ENCODE peak calls at places on chromosomes 16 and 17, in six cellular contexts. I is left colon; Q is naive thymus-derived CD8-positive, alpha-beta T cell; H is GM23338; V is dorsolateral prefrontal cortex; N is activated CD4-positive, alpha-beta T cell treated with anti-CD3 and anti-CD28 coated beads, Interleukin-2, amount 50 U/mL, for 48 hours. J is an unnamed sample.

GRCh38 chr16:55487048-55487803 is 8.2 kb downstream of the MMP2 start:
- DNase-seq in I (no peak), Q (no peak), H (no peak), V (no peak), N (no peak), J (no peak)

GRCh38 chr17:80802626-80803450 is 188.8 kb upstream of the CHMP6 start:
- DNase-seq in I (no peak), Q (no peak), H (no peak), V (no peak), N (no peak), J (no peak)

GRCh38 chr17:77444653-77445029 is 303.9 kb downstream of the SEC14L1 start:
- DNase-seq in I (no peak), Q (no peak), H (no peak), V (no peak), N (no peak), J (no peak)

GRCh38 chr16:84475643-84476240 is 28.7 kb downstream of the MEAK7 start:
- DNase-seq in I (no peak), Q (no peak), H (no peak), V (no peak), N (no peak), J (no peak)

GRCh38 chr16:88088161-88088581 is 136.9 kb downstream of the BANP start:
- DNase-seq in I (no peak), Q (no peak), H (no peak), V (no peak), N (no peak), J (no peak)

GRCh38 chr16:89571636-89572035 is 3.9 kb upstream of the CPNE7 start:
- DNase-seq in I (no peak), Q (no peak), H (no peak), V (no peak), N (no peak), J (no peak)

GRCh38 chr17:50423553-50424159 is 2.4 kb upstream of the ACSF2 start:
- DNase-seq in I (peak; percentile 37), Q (no peak), H (peak; percentile 32), V (no peak), N (no peak), J (no peak)

GRCh38 chr17:4045477-4045876 is 81.2 kb upstream of the ATP2A3 start:
- DNase-seq in I (no peak), Q (no peak), H (no peak), V (no peak), N (no peak), J (no peak)

GRCh38 chr17:57868007-57868774 is 18.3 kb upstream of the MRPS23 start:
- DNase-seq in I (peak; percentile 70), Q (peak; percentile 43), H (peak; percentile 86), V (no peak), N (no peak), J (peak; percentile 8)

GRCh38 chr17:16938031-16938430 is 33.9 kb downstream of the TNFRSF13B start:
- DNase-seq in I (no peak), Q (no peak), H (no peak), V (no peak), N (no peak), J (no peak)

GRCh38 chr17:39926588-39927100 is 757 bp downstream of the ORMDL3 start:
- DNase-seq in I (peak; percentile 68), Q (peak; percentile 52), H (peak; percentile 78), V (peak; percentile 13), N (peak; percentile 59), J (peak; percentile 26)

GRCh38 chr17:30210901-30211300 is 24.6 kb downstream of the SLC6A4 start:
- DNase-seq in I (no peak), Q (no peak), H (no peak), V (no peak), N (no peak), J (no peak)

GRCh38 chr16:1381655-1382406 is 30.1 kb downstream of the GNPTG start:
- DNase-seq in I (no peak), Q (no peak), H (no peak), V (no peak), N (no peak), J (no peak)

GRCh38 chr16:85765273-85765672 is 14.4 kb upstream of the C16orf74 start:
- DNase-seq in I (no peak), Q (no peak), H (no peak), V (no peak), N (no peak), J (no peak)

GRCh38 chr17:53749178-53749577 is 73.5 kb upstream of the KIF2B start:
- DNase-seq in I (no peak), Q (no peak), H (peak; percentile 44), V (peak; percentile 16), N (no peak), J (no peak)

GRCh38 chr16:67447508-67448076 is 16.7 kb downstream of the HSD11B2 start:
- DNase-seq in I (no peak), Q (peak; percentile 21), H (peak; percentile 61), V (no peak), N (peak; percentile 83), J (no peak)

GRCh38 chr16:51151951-51152663 is 1.0 kb upstream of the SALL1 start:
- DNase-seq in I (no peak), Q (no peak), H (peak; percentile 88), V (peak; percentile 81), N (no peak), J (peak; percentile 28)

GRCh38 chr16:14097182-14097951 is 26.2 kb downstream of the MRTFB start:
- DNase-seq in I (peak; percentile 29), Q (no peak), H (no peak), V (no peak), N (no peak), J (peak; percentile 91)

GRCh38 chr17:45995617-45996270 is 3.3 kb upstream of the STH start:
- DNase-seq in I (no peak), Q (no peak), H (no peak), V (no peak), N (no peak), J (no peak)

GRCh38 chr17:75096082-75096625 is 8.4 kb downstream of the SLC16A5 start:
- DNase-seq in I (peak; percentile 92), Q (no peak), H (peak; percentile 57), V (no peak), N (no peak), J (no peak)